ENCODE peak calls at places on chromosome 3, in eight cellular contexts. V, I, A, M, F, S, O and K are unnamed samples.

GRCh38 chr3:126102011-126102410 is 18.1 kb upstream of the SLC41A3 start:
- DNase-seq in M (no peak), O (peak; percentile 79), F (no peak), S (no peak), V (no peak), I (peak; percentile 73), A (no peak), K (no peak)

GRCh38 chr3:108673988-108674661 is 83.1 kb downstream of the RETNLB start:
- DNase-seq in S (no peak), O (no peak), A (no peak), V (no peak), F (no peak), I (no peak), M (no peak), K (no peak)

GRCh38 chr3:46076606-46077005 is 49.3 kb upstream of the XCR1 start:
- DNase-seq in M (no peak), V (no peak), A (no peak), S (peak; percentile 14), F (no peak), O (no peak), I (no peak), K (no peak)

GRCh38 chr3:14282706-14283075 is 104.1 kb downstream of the LSM3 start:
- DNase-seq in F (no peak), O (no peak), S (no peak), A (no peak), I (no peak), M (no peak), V (no peak), K (no peak)

GRCh38 chr3:45409921-45410320 is 21.5 kb downstream of the LARS2 start:
- DNase-seq in M (no peak), A (no peak), O (no peak), V (no peak), S (no peak), F (no peak), I (no peak), K (no peak)

GRCh38 chr3:119628390-119628789 is 30.7 kb downstream of the PLA1A start:
- DNase-seq in A (no peak), M (no peak), F (no peak), I (no peak), S (no peak), O (no peak), V (no peak), K (no peak)

GRCh38 chr3:192830279-192831110 is 87.2 kb downstream of the MB21D2 start:
- DNase-seq in F (no peak), A (peak; percentile 22), I (no peak), O (no peak), V (no peak), S (no peak), M (no peak), K (no peak)

GRCh38 chr3:31937225-31937624 is 43.8 kb downstream of the OSBPL10 start:
- DNase-seq in S (no peak), I (no peak), F (no peak), M (no peak), O (no peak), V (no peak), A (no peak), K (no peak)